ENCODE peak calls at places on chromosome 20, in seven cellular contexts. E is A549, P is PC-9, C is endothelial cell of umbilical vein, I is HepG2, D is uterus, U is left ventricle myocardium inferior. Z is an unnamed sample. For H3K4me1, the result is how much of the 10 kb centered on the place peaks cover.

GRCh38 chr20:43017241-43018030 is 172.3 kb downstream of the PTPRT start:
- DNase-seq in E (no peak), P (no peak), C (no peak), I (no peak), D (no peak), U (no peak), Z (no peak)

GRCh38 chr20:39799366-39799965 is 837.3 kb downstream of the DHX35 start:
- DNase-seq in E (no peak), P (no peak), C (no peak), I (no peak), D (no peak), U (no peak), Z (no peak)

GRCh38 chr20:25082498-25082873 is 545 bp upstream of the VSX1 start:
- DNase-seq in E (no peak), P (no peak), C (no peak), I (no peak), D (no peak), U (no peak), Z (peak)

GRCh38 chr20:31972481-31973386 is 4.8 kb downstream of the XKR7 start:
- DNase-seq in E (no peak), P (no peak), C (no peak), I (no peak), D (no peak), U (no peak), Z (no peak)

GRCh38 chr20:39170896-39171463 is 208.8 kb downstream of the DHX35 start:
- DNase-seq in E (no peak), P (no peak), C (no peak), I (no peak), D (no peak), U (no peak), Z (no peak)

GRCh38 chr20:11266571-11266970 is 592.8 kb upstream of the JAG1 start:
- DNase-seq in E (no peak), P (peak), C (peak), I (no peak), D (no peak), U (no peak), Z (no peak)

GRCh38 chr20:63828124-63828523 is 2.9 kb downstream of the ZBTB46 start:
- DNase-seq in E (no peak), P (no peak), C (no peak), I (no peak), D (no peak), U (no peak), Z (no peak)

GRCh38 chr20:10423735-10424134 is 10.3 kb downstream of the MKKS start:
- DNase-seq in E (no peak), P (no peak), C (no peak), I (no peak), D (no peak), U (no peak), Z (no peak)

GRCh38 chr20:9442858-9443257 is 71.5 kb upstream of the LAMP5 start:
- DNase-seq in E (no peak), P (no peak), C (no peak), I (peak), D (no peak), U (no peak), Z (no peak)

GRCh38 chr20:23013429-23013828 is 21.7 kb upstream of the SSTR4 start:
- DNase-seq in E (no peak), P (no peak), C (no peak), I (no peak), D (no peak), U (no peak), Z (no peak)

GRCh38 chr20:22701679-22702308 is 117.4 kb upstream of the FOXA2 start:
- DNase-seq in E (no peak), P (no peak), C (no peak), I (no peak), D (no peak), U (no peak), Z (no peak)

GRCh38 chr20:51767018-51767866 is 948 bp downstream of the ATP9A start:
- DNase-seq in E (peak), P (peak), C (peak), I (peak), D (peak), U (peak), Z (peak)

GRCh38 chr20:11432407-11432806 is 485.3 kb upstream of the BTBD3 start:
- DNase-seq in E (no peak), P (no peak), C (no peak), I (no peak), D (no peak), U (no peak), Z (no peak)

DNA sequence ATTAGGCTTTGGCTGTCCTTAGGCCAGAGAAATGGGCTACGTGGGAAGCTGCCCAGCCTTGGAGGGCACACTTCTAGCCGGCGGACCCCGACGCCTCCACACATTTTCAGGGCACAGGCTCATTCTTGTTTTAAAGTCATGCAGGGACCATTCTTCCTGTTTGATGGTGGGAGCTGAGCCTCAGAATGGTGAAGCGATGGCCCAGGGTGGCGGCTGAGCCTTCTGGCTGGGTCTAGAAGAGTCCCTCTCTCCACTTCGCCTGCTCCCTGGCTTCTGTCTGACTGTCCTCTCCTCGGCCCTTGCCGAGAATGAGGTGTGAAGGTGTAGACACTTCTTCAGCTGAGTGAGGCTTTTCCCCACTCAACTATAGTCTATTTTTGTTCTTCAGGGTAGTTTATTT is 114.4 kb downstream of the SULF2 start:
- DNase-seq in E (no peak), P (no peak), C (no peak), I (no peak), D (no peak), U (no peak), Z (no peak)
- H3K4me1 ChIP-seq in E (under half), P (under half), C (under half), I (under half), D (under half), U (under half), Z (under half)

DNA sequence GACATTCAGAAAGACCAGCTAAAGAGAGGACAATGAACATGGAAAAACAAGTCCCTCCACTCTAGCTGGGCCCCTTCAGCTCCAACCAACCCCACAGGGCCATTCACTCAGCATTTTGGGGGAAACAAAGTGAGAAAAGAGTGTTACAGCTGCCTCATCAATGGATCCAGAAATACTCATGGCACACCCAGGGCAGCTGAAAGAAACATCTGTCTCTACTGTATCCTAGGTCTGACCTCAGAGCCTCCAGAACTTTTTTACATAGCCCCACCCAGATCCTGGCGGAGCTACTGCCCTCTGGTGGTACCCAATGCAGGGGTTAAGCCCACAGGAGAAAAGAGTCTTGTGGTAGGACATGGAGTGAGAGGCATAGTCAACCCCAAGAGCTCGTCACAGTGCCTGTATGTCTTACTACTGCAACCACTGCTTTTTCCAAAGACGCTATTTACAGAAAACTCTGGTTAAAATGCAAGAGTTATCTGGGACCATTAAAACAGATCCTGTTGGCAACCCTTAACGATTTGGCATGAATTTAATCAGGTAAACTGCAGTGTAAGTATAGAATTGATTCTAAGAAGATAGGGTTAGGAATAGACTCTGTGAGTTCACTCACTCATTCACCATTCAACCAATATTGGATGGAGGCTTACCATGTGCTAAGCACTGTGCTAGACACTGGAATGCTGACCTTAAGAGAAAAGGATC is 37.4 kb upstream of the FAM83C start:
- DNase-seq in E (peak), P (peak), C (no peak), I (peak), D (no peak), U (no peak), Z (peak)
- TF ChIP-seq CTCF in E (peak), P (peak), C (peak), I (peak), D (no peak), U (peak), Z (peak)

DNA sequence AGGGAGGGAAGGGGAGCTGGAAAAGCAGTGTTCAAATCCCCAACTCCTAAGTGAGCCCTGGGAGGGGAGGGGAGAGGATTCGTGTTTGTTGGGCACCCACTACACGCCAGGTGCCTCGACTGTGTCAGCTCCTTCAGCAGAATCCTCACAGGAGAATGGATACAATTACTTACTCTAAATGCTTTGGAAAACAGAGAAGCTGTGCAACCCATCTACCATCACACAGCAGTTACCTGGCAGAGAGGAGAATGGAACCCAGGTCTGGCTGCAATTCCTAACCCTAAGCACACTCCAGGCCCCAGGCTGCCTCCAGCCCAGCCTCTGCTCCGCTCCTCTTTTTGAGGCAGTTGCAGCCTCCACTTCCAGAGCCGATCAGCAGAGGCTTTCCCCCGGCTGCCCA is 86.4 kb upstream of the PTPN1 start:
- DNase-seq in E (no peak), P (no peak), C (no peak), I (no peak), D (no peak), U (no peak), Z (peak)
- H3K4me1 ChIP-seq in E (under half), P (under half), C (under half), I (half or more), D (under half), U (under half), Z (under half)

GRCh38 chr20:41081276-41081814 is 52.7 kb downstream of the TOP1 start:
- DNase-seq in E (no peak), P (no peak), C (no peak), I (no peak), D (no peak), U (no peak), Z (no peak)

GRCh38 chr20:41076776-41077175 is 48.2 kb downstream of the TOP1 start:
- DNase-seq in E (no peak), P (no peak), C (no peak), I (no peak), D (no peak), U (no peak), Z (no peak)

GRCh38 chr20:41080866-41081265 is 52.2 kb downstream of the TOP1 start:
- DNase-seq in E (no peak), P (no peak), C (peak), I (no peak), D (no peak), U (no peak), Z (no peak)

GRCh38 chr20:41079066-41079465 is 50.4 kb downstream of the TOP1 start:
- DNase-seq in E (no peak), P (no peak), C (no peak), I (no peak), D (no peak), U (no peak), Z (no peak)

DNA sequence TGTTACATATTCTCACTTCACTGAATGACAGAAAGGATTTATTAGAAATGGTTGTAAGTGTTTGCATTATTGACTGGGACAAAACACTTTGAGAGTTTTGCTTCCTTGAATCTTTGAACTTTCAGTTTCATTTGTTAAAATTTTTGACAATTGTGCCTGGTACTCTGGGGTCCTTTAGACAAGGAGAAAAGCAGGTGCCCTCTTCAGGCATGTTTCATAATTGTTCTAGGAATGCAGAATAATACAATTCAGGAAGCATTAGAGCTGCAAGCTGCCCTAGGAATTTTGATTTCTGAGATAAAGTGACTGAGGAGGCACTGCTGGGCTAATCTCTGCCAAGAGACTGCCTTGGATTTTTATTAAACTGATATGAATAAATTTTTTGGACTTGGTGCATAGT is 49.7 kb downstream of the TOP1 start:
- DNase-seq in E (peak), P (peak), C (peak), I (peak), D (no peak), U (no peak), Z (no peak)
- TF ChIP-seq CTCF in E (peak), P (peak), C (peak), I (peak), D (peak), U (peak), Z (peak)

DNA sequence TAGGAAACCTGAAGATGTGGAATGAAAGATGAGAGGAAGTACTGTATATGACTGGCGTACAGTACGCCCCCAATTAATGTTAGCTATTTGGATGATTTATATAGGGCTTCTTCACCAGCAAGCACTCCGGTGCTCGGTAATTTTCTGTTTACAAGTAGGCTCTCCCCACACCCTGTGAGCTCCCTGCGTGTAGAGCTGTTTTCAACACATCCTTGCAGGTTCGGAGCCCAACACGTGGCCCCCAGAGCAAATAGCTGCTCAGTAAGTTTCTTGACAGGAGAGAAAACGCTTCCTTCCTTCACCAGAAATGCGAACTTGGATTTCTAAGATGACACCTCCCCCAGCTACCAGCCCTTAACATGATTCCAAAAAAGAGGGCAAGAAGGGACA is 1.2 kb upstream of the RAB22A start:
- DNase-seq in E (no peak), P (no peak), C (no peak), I (no peak), D (no peak), U (no peak), Z (no peak)
- H3K4me1 ChIP-seq in E (under half), P (under half), C (under half), I (under half), D (under half), U (under half), Z (under half)

GRCh38 chr20:45008521-45009049 is 42.3 kb downstream of the STK4 start:
- DNase-seq in E (no peak), P (no peak), C (no peak), I (no peak), D (no peak), U (no peak), Z (no peak)

GRCh38 chr20:45012682-45013302 is 46.5 kb downstream of the STK4 start:
- DNase-seq in E (no peak), P (peak), C (no peak), I (no peak), D (no peak), U (no peak), Z (no peak)

GRCh38 chr20:45010399-45010828 is 44.1 kb downstream of the STK4 start:
- DNase-seq in E (no peak), P (no peak), C (peak), I (no peak), D (no peak), U (no peak), Z (no peak)

GRCh38 chr20:45014671-45015415 is 48.5 kb downstream of the STK4 start:
- DNase-seq in E (no peak), P (peak), C (no peak), I (no peak), D (no peak), U (no peak), Z (no peak)

GRCh38 chr20:45011108-45011526 is 44.8 kb downstream of the STK4 start:
- DNase-seq in E (peak), P (peak), C (peak), I (peak), D (peak), U (peak), Z (no peak)
- TF ChIP-seq CTCF in E (peak), P (peak), C (peak), I (peak), D (peak), U (peak), Z (peak)

GRCh38 chr20:49985617-49986016 is 2.8 kb downstream of the SNAI1 start:
- DNase-seq in E (no peak), P (no peak), C (no peak), I (no peak), D (no peak), U (no peak), Z (no peak)
- H3K4me1 ChIP-seq in E (half or more), P (under half), C (half or more), I (half or more), D (under half), U (half or more), Z (under half)